ENCODE peak calls at places on chromosomes 11 and 22, in six cellular contexts. R is HTR-8/SVneo; V is stimulated activated CD8-positive, alpha-beta memory T cell treated with anti-CD3 and anti-CD28 coated beads, Interleukin-4, amount 100 ng/mL, for 24 hours; Y is cerebellum; I is kidney tubule cell; O is NCI-H146. F is an unnamed sample.

GRCh38 chr11:113730887-113731726 is 25.0 kb upstream of the TMPRSS5 start:
- DNase-seq in R (peak), V (no peak), Y (peak), I (peak), O (peak), F (peak)

GRCh38 chr22:22452996-22453686 is 55.4 kb downstream of the ZNF280B start:
- DNase-seq in R (no peak), V (no peak), Y (no peak), I (no peak), O (no peak), F (no peak)

GRCh38 chr11:107538821-107539220 is 26.7 kb downstream of the ALKBH8 start:
- DNase-seq in R (no peak), V (no peak), Y (no peak), I (no peak), O (no peak), F (no peak)

GRCh38 chr11:61776561-61777075 is 15.8 kb downstream of the TMEM258 start:
- DNase-seq in R (peak), V (peak), Y (no peak), I (peak), O (peak), F (peak)

GRCh38 chr11:26620282-26621045 is 48.4 kb upstream of the MUC15 start:
- DNase-seq in R (no peak), V (no peak), Y (no peak), I (peak), O (peak), F (no peak)

GRCh38 chr22:39343259-39344045 is 6.3 kb upstream of the SYNGR1 start:
- DNase-seq in R (peak), V (peak), Y (peak), I (peak), O (peak), F (peak)

GRCh38 chr11:64642876-64643257 is 51.8 kb downstream of the SLC22A12 start:
- DNase-seq in R (no peak), V (no peak), Y (no peak), I (no peak), O (no peak), F (no peak)

GRCh38 chr22:48240935-48241230 is 1478.4 kb downstream of the TBC1D22A start:
- DNase-seq in R (no peak), V (no peak), Y (no peak), I (no peak), O (no peak), F (no peak)

GRCh38 chr22:36369922-36370781 is 17.6 kb downstream of the MYH9 start:
- DNase-seq in R (no peak), V (no peak), Y (peak), I (peak), O (peak), F (peak)

GRCh38 chr11:121048464-121049233 is 24.7 kb downstream of the TBCEL start:
- DNase-seq in R (no peak), V (no peak), Y (no peak), I (peak), O (no peak), F (no peak)

GRCh38 chr11:70189622-70190021 is 13.5 kb upstream of the FADD start:
- DNase-seq in R (no peak), V (no peak), Y (no peak), I (no peak), O (no peak), F (no peak)

GRCh38 chr11:44766972-44767278 is 40.2 kb downstream of the TSPAN18 start:
- DNase-seq in R (no peak), V (no peak), Y (no peak), I (no peak), O (no peak), F (no peak)